ENCODE peak calls at places on chromosome 11, in five cellular contexts. W, O, B, A and R are unnamed samples.

GRCh38 chr11:68397256-68397655 is 63.3 kb upstream of the PPP6R3 start:
- DNase-seq in W (no peak), O (no peak), B (no peak), A (no peak), R (no peak)

GRCh38 chr11:132263231-132263630 is 892.8 kb downstream of the NTM start:
- DNase-seq in W (no peak), O (no peak), B (no peak), A (no peak), R (no peak)

GRCh38 chr11:30549565-30549964 is 36.6 kb downstream of the MPPED2 start:
- DNase-seq in W (no peak), O (no peak), B (no peak), A (no peak), R (no peak)

GRCh38 chr11:68002575-68002942 is 1.3 kb downstream of the UNC93B1 start:
- DNase-seq in W (no peak), O (no peak), B (no peak), A (no peak), R (no peak)

GRCh38 chr11:118918128-118918685 is 7.5 kb downstream of the BCL9L start:
- DNase-seq in W (no peak), O (peak), B (no peak), A (peak), R (peak)

GRCh38 chr11:35141538-35141937 is 2.6 kb downstream of the CD44 start:
- DNase-seq in W (no peak), O (no peak), B (no peak), A (no peak), R (no peak)

GRCh38 chr11:35165416-35166368 is 26.7 kb downstream of the CD44 start:
- DNase-seq in W (peak), O (peak), B (no peak), A (no peak), R (peak)

GRCh38 chr11:72012897-72013721 is 14.4 kb downstream of the IL18BP start:
- DNase-seq in W (no peak), O (peak), B (no peak), A (no peak), R (peak)

GRCh38 chr11:33827206-33827605 is 52.9 kb upstream of the FBXO3 start:
- DNase-seq in W (no peak), O (no peak), B (no peak), A (no peak), R (no peak)

GRCh38 chr11:71325418-71326327 is 73.3 kb upstream of the SHANK2 start:
- DNase-seq in W (no peak), O (no peak), B (no peak), A (no peak), R (no peak)

GRCh38 chr11:58900479-58901420 is 38.5 kb upstream of the GLYATL1 start:
- DNase-seq in W (peak), O (peak), B (peak), A (peak), R (peak)

GRCh38 chr11:28606930-28607329 is 498.7 kb downstream of the METTL15 start:
- DNase-seq in W (no peak), O (peak), B (no peak), A (peak), R (peak)

GRCh38 chr11:120807414-120808150 is 216.3 kb upstream of the TBCEL start:
- DNase-seq in W (no peak), O (peak), B (peak), A (peak), R (peak)

GRCh38 chr11:59551651-59552521 is 40.5 kb downstream of the OR4D9 start:
- DNase-seq in W (peak), O (peak), B (no peak), A (peak), R (peak)

GRCh38 chr11:102833731-102834130 is 9.7 kb downstream of the MMP3 start:
- DNase-seq in W (no peak), O (no peak), B (no peak), A (no peak), R (no peak)

GRCh38 chr11:6655790-6656580 is at the start of gene DCHS1:
- DNase-seq in W (peak), O (peak), B (no peak), A (no peak), R (peak)

GRCh38 chr11:1203505-1204271 is 19.2 kb upstream of the MUC5B start:
- DNase-seq in W (no peak), O (no peak), B (no peak), A (no peak), R (no peak)

GRCh38 chr11:3642071-3642951 is 519 bp upstream of the ART5 start:
- DNase-seq in W (peak), O (peak), B (peak), A (peak), R (peak)

GRCh38 chr11:45294499-45294898 is 8.4 kb upstream of the SYT13 start:
- DNase-seq in W (no peak), O (no peak), B (no peak), A (no peak), R (no peak)

GRCh38 chr11:111871693-111872161 is 346 bp upstream of the ALG9 start:
- DNase-seq in W (no peak), O (peak), B (no peak), A (peak), R (peak)

GRCh38 chr11:70029831-70030811 is 48.0 kb upstream of the ANO1 start:
- DNase-seq in W (no peak), O (no peak), B (no peak), A (no peak), R (no peak)

GRCh38 chr11:10683429-10683828 is 10.1 kb downstream of the IRAG1 start:
- DNase-seq in W (no peak), O (no peak), B (no peak), A (no peak), R (no peak)